ENCODE peak calls at places on chromosomes 13 and 19, in four cellular contexts. N, F, D and M are unnamed samples.

GRCh38 chr13:25080773-25081172 is 15.2 kb upstream of the PABPC3 start:
- DNase-seq in N (no peak), F (no peak), D (peak; percentile 25), M (no peak)

GRCh38 chr13:36072536-36072935 is 58.6 kb downstream of the DCLK1 start:
- DNase-seq in N (no peak), F (no peak), D (no peak), M (no peak)

GRCh38 chr13:110869805-110870706 is 44.8 kb downstream of the ANKRD10 start:
- DNase-seq in N (peak; percentile 100), F (no peak), D (peak; percentile 79), M (peak; percentile 93)

GRCh38 chr13:85995788-85996418 is 196.7 kb upstream of the SLITRK6 start:
- DNase-seq in N (no peak), F (no peak), D (no peak), M (no peak)

GRCh38 chr13:72565893-72566292 is 161.5 kb downstream of the MZT1 start:
- DNase-seq in N (peak; percentile 49), F (no peak), D (no peak), M (no peak)

GRCh38 chr19:35346193-35347052 is 1.3 kb upstream of the FFAR1 start:
- DNase-seq in N (no peak), F (peak; percentile 53), D (peak; percentile 26), M (peak; percentile 83)

GRCh38 chr13:98206946-98207345 is 29.9 kb upstream of the RNF113B start:
- DNase-seq in N (peak; percentile 88), F (no peak), D (no peak), M (no peak)

GRCh38 chr19:5947435-5947834 is 30.5 kb downstream of the RANBP3 start:
- DNase-seq in N (peak; percentile 69), F (no peak), D (no peak), M (peak; percentile 82)

GRCh38 chr13:52921194-52921593 is 72.8 kb upstream of the PCDH8 start:
- DNase-seq in N (no peak), F (no peak), D (no peak), M (peak; percentile 55)

GRCh38 chr13:92224052-92224821 is 825.8 kb downstream of the GPC5 start:
- DNase-seq in N (peak; percentile 95), F (no peak), D (no peak), M (no peak)

GRCh38 chr19:54287456-54287855 is 6.5 kb upstream of the LILRB2 start:
- DNase-seq in N (no peak), F (no peak), D (no peak), M (no peak)

GRCh38 chr13:42272776-42273175 is 824 bp downstream of the AKAP11 start:
- DNase-seq in N (peak; percentile 36), F (no peak), D (no peak), M (no peak)

GRCh38 chr19:5170329-5170745 is 170.3 kb downstream of the PTPRS start:
- DNase-seq in N (no peak), F (peak; percentile 46), D (peak; percentile 62), M (no peak)

GRCh38 chr13:94660695-94661324 is 51.5 kb downstream of the SOX21 start:
- DNase-seq in N (peak; percentile 34), F (no peak), D (peak; percentile 28), M (no peak)

GRCh38 chr13:32426191-32426980 is 1.5 kb downstream of the N4BP2L1 start:
- DNase-seq in N (no peak), F (peak; percentile 26), D (no peak), M (no peak)

GRCh38 chr19:54188224-54188871 is 1.0 kb downstream of the MBOAT7 start:
- DNase-seq in N (peak; percentile 55), F (no peak), D (peak; percentile 72), M (peak; percentile 79)

GRCh38 chr13:29532136-29532535 is 63.4 kb downstream of the SLC7A1 start:
- DNase-seq in N (no peak), F (no peak), D (no peak), M (no peak)

GRCh38 chr13:32528358-32528757 is 10.2 kb downstream of the N4BP2L2 start:
- DNase-seq in N (no peak), F (no peak), D (no peak), M (no peak)

GRCh38 chr13:50990540-50991506 is 81.2 kb downstream of the RNASEH2B start:
- DNase-seq in N (peak; percentile 72), F (no peak), D (no peak), M (no peak)

GRCh38 chr19:41994521-41994971 is 516 bp upstream of the ATP1A3 start:
- DNase-seq in N (no peak), F (no peak), D (no peak), M (no peak)

GRCh38 chr19:35468637-35469036 is 20.6 kb downstream of the FFAR2 start:
- DNase-seq in N (no peak), F (peak; percentile 42), D (peak; percentile 45), M (peak; percentile 73)

GRCh38 chr19:32138416-32138815 is 207.0 kb upstream of the ZNF507 start:
- DNase-seq in N (no peak), F (no peak), D (peak; percentile 18), M (no peak)
- TF ChIP-seq CTCF in N (no peak), F (no peak), D (peak; percentile 13), M (no peak)

GRCh38 chr19:15120135-15121026 is 13.2 kb downstream of the SYDE1 start:
- DNase-seq in N (no peak), F (no peak), D (no peak), M (no peak)
- TF ChIP-seq CTCF in N (no peak), F (no peak), D (no peak), M (no peak)

DNA sequence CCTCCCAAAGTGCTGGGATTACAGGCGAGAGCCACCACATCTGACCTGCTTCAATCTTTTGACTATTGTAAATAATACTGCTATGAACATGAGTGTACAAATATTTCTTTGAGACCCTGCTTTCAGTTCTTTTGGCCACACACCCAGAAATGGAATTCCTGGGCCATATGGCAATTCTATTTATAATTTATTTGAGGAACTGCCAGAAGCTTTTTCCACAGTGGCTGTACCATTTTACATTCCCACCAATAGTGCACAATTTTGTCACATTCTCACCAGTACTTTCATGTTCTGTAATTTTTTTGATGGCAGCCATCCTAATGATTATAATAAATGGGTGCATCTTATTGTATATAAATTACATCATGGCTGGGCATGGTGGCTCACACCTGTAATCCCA is 13.7 kb upstream of the FCER2 start:
- DNase-seq in N (no peak), F (no peak), D (no peak), M (no peak)
- TF ChIP-seq CTCF in N (no peak), F (no peak), D (no peak), M (no peak)

GRCh38 chr13:61685683-61686013 is 270.0 kb upstream of the PCDH20 start:
- DNase-seq in N (peak; percentile 12), F (no peak), D (no peak), M (no peak)
- TF ChIP-seq CTCF in N (peak; percentile 24), F (no peak), D (no peak), M (no peak)

GRCh38 chr19:30646806-30647205 is 274.6 kb downstream of the ZNF536 start:
- DNase-seq in N (no peak), F (no peak), D (no peak), M (no peak)

GRCh38 chr19:30647891-30648290 is 275.7 kb downstream of the ZNF536 start:
- DNase-seq in N (no peak), F (no peak), D (no peak), M (no peak)

GRCh38 chr19:30649934-30650614 is 277.9 kb downstream of the ZNF536 start:
- DNase-seq in N (peak; percentile 51), F (no peak), D (peak; percentile 48), M (no peak)

GRCh38 chr19:30649149-30649548 is 277.0 kb downstream of the ZNF536 start:
- DNase-seq in N (no peak), F (no peak), D (no peak), M (no peak)

DNA sequence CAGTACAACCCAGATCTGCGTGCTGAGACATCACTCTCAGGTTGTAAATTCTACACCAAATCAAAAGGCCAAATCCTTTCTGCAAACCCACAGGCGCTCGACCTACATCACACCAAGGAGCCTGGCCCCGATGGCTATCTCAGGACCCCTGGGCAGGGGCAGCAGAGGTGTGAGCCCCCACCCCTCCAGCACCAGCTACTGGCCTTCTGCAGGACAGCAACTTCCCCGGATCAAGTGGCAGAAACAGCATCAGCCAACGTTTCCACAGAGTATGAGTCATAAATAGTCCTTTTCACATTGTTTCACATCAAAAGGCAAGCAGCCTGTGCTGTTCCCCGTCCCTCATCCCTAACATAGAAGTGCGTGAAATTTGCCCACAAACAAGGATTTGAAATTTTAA is 276.1 kb downstream of the ZNF536 start:
- DNase-seq in N (no peak), F (no peak), D (no peak), M (no peak)
- TF ChIP-seq CTCF in N (no peak), F (no peak), D (no peak), M (no peak)

GRCh38 chr13:66033924-66034323 is 1196.2 kb downstream of the PCDH9 start:
- DNase-seq in N (no peak), F (no peak), D (no peak), M (no peak)

GRCh38 chr13:66040506-66040905 is 1189.6 kb downstream of the PCDH9 start:
- DNase-seq in N (no peak), F (no peak), D (no peak), M (no peak)

GRCh38 chr13:66036024-66036614 is 1194.0 kb downstream of the PCDH9 start:
- DNase-seq in N (no peak), F (no peak), D (no peak), M (no peak)

DNA sequence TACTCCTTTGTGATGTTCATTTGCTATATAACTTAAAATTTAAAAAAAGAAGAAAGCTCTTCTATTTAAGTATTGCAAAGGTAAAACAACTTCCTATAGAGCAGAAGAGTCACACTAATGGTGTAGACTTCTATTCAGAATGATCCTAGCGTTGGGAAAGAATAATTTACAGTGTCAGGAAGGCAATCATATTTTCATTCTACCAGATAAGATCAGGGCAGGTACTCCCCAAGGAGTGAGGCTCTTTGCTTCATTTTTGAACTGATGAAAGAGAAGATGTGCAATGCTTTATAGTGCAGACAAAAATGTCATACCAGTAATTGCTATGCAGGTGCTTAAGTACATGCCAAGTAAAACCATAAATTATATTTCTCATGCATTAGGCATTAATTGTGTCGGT is 1193.0 kb downstream of the PCDH9 start:
- DNase-seq in N (no peak), F (no peak), D (no peak), M (no peak)
- TF ChIP-seq CTCF in N (no peak), F (no peak), D (no peak), M (no peak)

GRCh38 chr19:3275583-3276340 is 51.3 kb downstream of the CELF5 start:
- DNase-seq in N (peak; percentile 62), F (peak; percentile 90), D (peak; percentile 100), M (no peak)
- TF ChIP-seq CTCF in N (no peak), F (peak; percentile 53), D (peak; percentile 94), M (no peak)